ENCODE peak calls at places on chromosomes 3 and 15, in ten cellular contexts. One of them, this sample, is unnamed.

GRCh38 chr15:72203507-72203837 is 5.9 kb upstream of the GRAMD2A start:
- DNase-seq in transverse colon: no peak
- DNase-seq in fibroblast of lung: peak
- DNase-seq in MCF 10A: peak
- DNase-seq in fibroblast of pulmonary artery: peak
- DNase-seq in mesothelial cell of epicardium: no peak
- DNase-seq in GM12878: no peak
- DNase-seq in heart left ventricle: peak
- DNase-seq in cardiac fibroblast: peak
- DNase-seq in BJ: peak
- DNase-seq in this sample: no peak

GRCh38 chr3:123104550-123104949 is 37.7 kb downstream of the PDIA5 start:
- DNase-seq in transverse colon: no peak
- DNase-seq in fibroblast of lung: peak
- DNase-seq in MCF 10A: peak
- DNase-seq in fibroblast of pulmonary artery: peak
- DNase-seq in mesothelial cell of epicardium: no peak
- DNase-seq in GM12878: no peak
- DNase-seq in heart left ventricle: no peak
- DNase-seq in cardiac fibroblast: peak
- DNase-seq in BJ: peak
- DNase-seq in this sample: no peak

GRCh38 chr3:17518189-17519059 is 224.0 kb downstream of the TBC1D5 start:
- DNase-seq in transverse colon: no peak
- DNase-seq in fibroblast of lung: no peak
- DNase-seq in MCF 10A: no peak
- DNase-seq in fibroblast of pulmonary artery: no peak
- DNase-seq in mesothelial cell of epicardium: no peak
- DNase-seq in GM12878: no peak
- DNase-seq in heart left ventricle: peak
- DNase-seq in cardiac fibroblast: no peak
- DNase-seq in BJ: no peak
- DNase-seq in this sample: no peak

GRCh38 chr3:124730920-124731297 is 657 bp downstream of the UMPS start:
- DNase-seq in transverse colon: no peak
- DNase-seq in fibroblast of lung: no peak
- DNase-seq in MCF 10A: no peak
- DNase-seq in fibroblast of pulmonary artery: no peak
- DNase-seq in mesothelial cell of epicardium: no peak
- DNase-seq in GM12878: no peak
- DNase-seq in heart left ventricle: no peak
- DNase-seq in cardiac fibroblast: no peak
- DNase-seq in BJ: no peak
- DNase-seq in this sample: no peak

GRCh38 chr3:21643752-21644151 is 107.3 kb downstream of the ZNF385D start:
- DNase-seq in transverse colon: no peak
- DNase-seq in fibroblast of lung: no peak
- DNase-seq in MCF 10A: no peak
- DNase-seq in fibroblast of pulmonary artery: no peak
- DNase-seq in mesothelial cell of epicardium: no peak
- DNase-seq in GM12878: no peak
- DNase-seq in heart left ventricle: no peak
- DNase-seq in cardiac fibroblast: no peak
- DNase-seq in BJ: no peak
- DNase-seq in this sample: no peak

GRCh38 chr3:190517696-190518095 is 3.8 kb downstream of the IL1RAP start:
- DNase-seq in transverse colon: no peak
- DNase-seq in fibroblast of lung: peak
- DNase-seq in MCF 10A: peak
- DNase-seq in fibroblast of pulmonary artery: peak
- DNase-seq in mesothelial cell of epicardium: no peak
- DNase-seq in GM12878: no peak
- DNase-seq in heart left ventricle: no peak
- DNase-seq in cardiac fibroblast: peak
- DNase-seq in BJ: no peak
- DNase-seq in this sample: no peak

GRCh38 chr3:30672959-30673358 is 66.6 kb downstream of the TGFBR2 start:
- DNase-seq in transverse colon: no peak
- DNase-seq in fibroblast of lung: no peak
- DNase-seq in MCF 10A: no peak
- DNase-seq in fibroblast of pulmonary artery: peak
- DNase-seq in mesothelial cell of epicardium: no peak
- DNase-seq in GM12878: no peak
- DNase-seq in heart left ventricle: no peak
- DNase-seq in cardiac fibroblast: peak
- DNase-seq in BJ: no peak
- DNase-seq in this sample: no peak

GRCh38 chr15:27418729-27419128 is 447.7 kb downstream of the GABRG3 start:
- DNase-seq in transverse colon: no peak
- DNase-seq in fibroblast of lung: no peak
- DNase-seq in MCF 10A: no peak
- DNase-seq in fibroblast of pulmonary artery: no peak
- DNase-seq in mesothelial cell of epicardium: no peak
- DNase-seq in GM12878: no peak
- DNase-seq in heart left ventricle: no peak
- DNase-seq in cardiac fibroblast: no peak
- DNase-seq in BJ: no peak
- DNase-seq in this sample: no peak

GRCh38 chr3:187629711-187630110 is 40.5 kb downstream of the SST start:
- DNase-seq in transverse colon: no peak
- DNase-seq in fibroblast of lung: no peak
- DNase-seq in MCF 10A: peak
- DNase-seq in fibroblast of pulmonary artery: no peak
- DNase-seq in mesothelial cell of epicardium: no peak
- DNase-seq in GM12878: no peak
- DNase-seq in heart left ventricle: no peak
- DNase-seq in cardiac fibroblast: peak
- DNase-seq in BJ: peak
- DNase-seq in this sample: no peak

GRCh38 chr3:10601131-10601856 is 95.9 kb upstream of the ATP2B2 start:
- DNase-seq in transverse colon: no peak
- DNase-seq in fibroblast of lung: no peak
- DNase-seq in MCF 10A: no peak
- DNase-seq in fibroblast of pulmonary artery: no peak
- DNase-seq in mesothelial cell of epicardium: no peak
- DNase-seq in GM12878: no peak
- DNase-seq in heart left ventricle: no peak
- DNase-seq in cardiac fibroblast: no peak
- DNase-seq in BJ: no peak
- DNase-seq in this sample: no peak

GRCh38 chr3:189368384-189368783 is 196.6 kb downstream of the TPRG1 start:
- DNase-seq in transverse colon: no peak
- DNase-seq in fibroblast of lung: no peak
- DNase-seq in MCF 10A: no peak
- DNase-seq in fibroblast of pulmonary artery: no peak
- DNase-seq in mesothelial cell of epicardium: no peak
- DNase-seq in GM12878: no peak
- DNase-seq in heart left ventricle: no peak
- DNase-seq in cardiac fibroblast: no peak
- DNase-seq in BJ: no peak
- DNase-seq in this sample: no peak

DNA sequence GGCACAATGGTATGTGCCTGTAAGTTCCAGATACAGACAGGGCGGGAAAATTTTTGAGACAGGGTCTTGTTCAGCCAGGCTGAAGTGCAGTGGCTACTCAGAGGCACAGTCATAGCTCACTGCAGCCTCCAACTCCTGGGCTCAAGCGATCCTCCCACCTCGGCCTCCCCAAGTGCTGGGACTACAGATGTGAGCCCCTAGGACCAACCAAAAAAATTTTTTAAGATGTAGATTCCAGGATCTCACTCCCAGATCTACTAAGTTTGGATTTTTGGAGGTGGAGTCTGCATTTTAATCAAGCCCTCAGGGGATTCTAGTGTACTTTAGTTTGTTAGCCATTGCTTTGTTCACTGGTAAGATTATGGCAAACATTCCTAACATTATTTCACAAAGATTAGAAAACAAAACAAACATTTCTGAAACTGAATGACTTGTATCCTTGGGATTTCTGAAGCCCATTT is 2.7 kb downstream of the LIPH start:
- DNase-seq in transverse colon: no peak
- DNase-seq in fibroblast of lung: no peak
- DNase-seq in MCF 10A: peak
- DNase-seq in fibroblast of pulmonary artery: peak
- DNase-seq in mesothelial cell of epicardium: no peak
- DNase-seq in GM12878: no peak
- DNase-seq in heart left ventricle: no peak
- DNase-seq in cardiac fibroblast: peak
- DNase-seq in BJ: no peak
- DNase-seq in this sample: no peak
- TF ChIP-seq CTCF in transverse colon: no peak
- TF ChIP-seq CTCF in fibroblast of lung: no peak
- TF ChIP-seq CTCF in MCF 10A: no peak
- TF ChIP-seq CTCF in fibroblast of pulmonary artery: no peak
- TF ChIP-seq CTCF in mesothelial cell of epicardium: no peak
- TF ChIP-seq CTCF in GM12878: no peak
- TF ChIP-seq CTCF in heart left ventricle: no peak
- TF ChIP-seq CTCF in cardiac fibroblast: no peak
- TF ChIP-seq CTCF in BJ: no peak
- TF ChIP-seq CTCF in this sample: no peak

GRCh38 chr3:167493240-167493639 is 19.4 kb upstream of the SERPINI2 start:
- DNase-seq in transverse colon: no peak
- DNase-seq in fibroblast of lung: no peak
- DNase-seq in MCF 10A: peak
- DNase-seq in fibroblast of pulmonary artery: no peak
- DNase-seq in mesothelial cell of epicardium: no peak
- DNase-seq in GM12878: no peak
- DNase-seq in heart left ventricle: no peak
- DNase-seq in cardiac fibroblast: no peak
- DNase-seq in BJ: no peak
- DNase-seq in this sample: no peak
- TF ChIP-seq CTCF in transverse colon: no peak
- TF ChIP-seq CTCF in fibroblast of lung: no peak
- TF ChIP-seq CTCF in MCF 10A: peak
- TF ChIP-seq CTCF in fibroblast of pulmonary artery: peak
- TF ChIP-seq CTCF in mesothelial cell of epicardium: peak
- TF ChIP-seq CTCF in GM12878: peak
- TF ChIP-seq CTCF in heart left ventricle: peak
- TF ChIP-seq CTCF in cardiac fibroblast: no peak
- TF ChIP-seq CTCF in BJ: no peak
- TF ChIP-seq CTCF in this sample: no peak

GRCh38 chr15:33292718-33293307 is 18.0 kb upstream of the RYR3 start:
- DNase-seq in transverse colon: peak
- DNase-seq in fibroblast of lung: peak
- DNase-seq in MCF 10A: peak
- DNase-seq in fibroblast of pulmonary artery: peak
- DNase-seq in mesothelial cell of epicardium: peak
- DNase-seq in GM12878: no peak
- DNase-seq in heart left ventricle: no peak
- DNase-seq in cardiac fibroblast: peak
- DNase-seq in BJ: no peak
- DNase-seq in this sample: no peak
- TF ChIP-seq CTCF in transverse colon: peak
- TF ChIP-seq CTCF in fibroblast of lung: peak
- TF ChIP-seq CTCF in MCF 10A: peak
- TF ChIP-seq CTCF in fibroblast of pulmonary artery: peak
- TF ChIP-seq CTCF in mesothelial cell of epicardium: peak
- TF ChIP-seq CTCF in GM12878: peak
- TF ChIP-seq CTCF in heart left ventricle: peak
- TF ChIP-seq CTCF in cardiac fibroblast: peak
- TF ChIP-seq CTCF in BJ: peak
- TF ChIP-seq CTCF in this sample: no peak

DNA sequence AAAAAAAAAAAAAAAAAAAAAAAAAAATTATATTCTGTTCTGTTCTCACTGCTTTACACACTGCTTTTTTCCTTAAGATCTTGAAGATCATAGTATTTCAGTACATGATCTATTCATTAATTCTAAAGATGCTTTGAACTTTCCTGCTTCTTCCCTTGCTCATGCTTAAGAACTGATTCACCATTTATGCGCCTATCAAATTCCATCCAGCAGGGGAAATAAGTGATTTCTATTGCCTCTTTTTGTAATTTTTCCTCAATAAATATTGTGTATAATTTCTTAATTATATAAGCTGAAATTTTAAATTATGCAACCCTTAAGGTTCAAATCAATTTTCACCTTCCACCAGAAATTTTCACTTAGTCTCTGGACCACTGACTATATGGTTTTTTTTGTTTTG is 10.6 kb downstream of the DENND6A start:
- DNase-seq in transverse colon: no peak
- DNase-seq in fibroblast of lung: peak
- DNase-seq in MCF 10A: peak
- DNase-seq in fibroblast of pulmonary artery: peak
- DNase-seq in mesothelial cell of epicardium: no peak
- DNase-seq in GM12878: no peak
- DNase-seq in heart left ventricle: no peak
- DNase-seq in cardiac fibroblast: peak
- DNase-seq in BJ: no peak
- DNase-seq in this sample: no peak
- TF ChIP-seq CTCF in transverse colon: no peak
- TF ChIP-seq CTCF in fibroblast of lung: no peak
- TF ChIP-seq CTCF in MCF 10A: no peak
- TF ChIP-seq CTCF in fibroblast of pulmonary artery: peak
- TF ChIP-seq CTCF in mesothelial cell of epicardium: peak
- TF ChIP-seq CTCF in GM12878: no peak
- TF ChIP-seq CTCF in heart left ventricle: no peak
- TF ChIP-seq CTCF in cardiac fibroblast: peak
- TF ChIP-seq CTCF in BJ: peak
- TF ChIP-seq CTCF in this sample: no peak

GRCh38 chr3:83230841-83231240 is 1469.4 kb upstream of the GBE1 start:
- DNase-seq in transverse colon: no peak
- DNase-seq in fibroblast of lung: no peak
- DNase-seq in MCF 10A: no peak
- DNase-seq in fibroblast of pulmonary artery: no peak
- DNase-seq in mesothelial cell of epicardium: no peak
- DNase-seq in GM12878: no peak
- DNase-seq in heart left ventricle: no peak
- DNase-seq in cardiac fibroblast: no peak
- DNase-seq in BJ: no peak
- DNase-seq in this sample: no peak

GRCh38 chr3:83235180-83235814 is 1473.9 kb upstream of the GBE1 start:
- DNase-seq in transverse colon: no peak
- DNase-seq in fibroblast of lung: no peak
- DNase-seq in MCF 10A: no peak
- DNase-seq in fibroblast of pulmonary artery: no peak
- DNase-seq in mesothelial cell of epicardium: no peak
- DNase-seq in GM12878: no peak
- DNase-seq in heart left ventricle: no peak
- DNase-seq in cardiac fibroblast: no peak
- DNase-seq in BJ: no peak
- DNase-seq in this sample: no peak

GRCh38 chr3:83230376-83230775 is 1468.9 kb upstream of the GBE1 start:
- DNase-seq in transverse colon: no peak
- DNase-seq in fibroblast of lung: no peak
- DNase-seq in MCF 10A: no peak
- DNase-seq in fibroblast of pulmonary artery: no peak
- DNase-seq in mesothelial cell of epicardium: no peak
- DNase-seq in GM12878: no peak
- DNase-seq in heart left ventricle: no peak
- DNase-seq in cardiac fibroblast: no peak
- DNase-seq in BJ: no peak
- DNase-seq in this sample: no peak

DNA sequence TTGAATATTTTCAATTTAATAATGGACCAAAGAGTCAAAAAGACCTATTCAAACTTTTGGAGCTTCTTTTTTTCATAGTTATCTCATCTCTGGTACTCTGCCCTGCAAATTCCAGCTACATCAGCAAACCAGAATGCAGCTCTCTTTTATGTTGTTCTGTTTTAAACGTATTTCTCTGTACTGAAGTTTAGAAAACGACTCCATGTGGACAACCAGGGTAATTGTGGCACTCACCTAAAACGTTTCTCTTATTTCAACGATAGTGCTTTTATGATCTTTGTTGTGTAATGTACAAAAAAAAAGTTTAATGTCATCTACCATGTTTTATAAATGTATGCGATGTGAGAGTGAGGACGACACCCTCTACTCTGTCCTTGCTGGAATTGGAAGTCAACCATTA is 1472.3 kb upstream of the GBE1 start:
- DNase-seq in transverse colon: no peak
- DNase-seq in fibroblast of lung: no peak
- DNase-seq in MCF 10A: no peak
- DNase-seq in fibroblast of pulmonary artery: no peak
- DNase-seq in mesothelial cell of epicardium: no peak
- DNase-seq in GM12878: no peak
- DNase-seq in heart left ventricle: no peak
- DNase-seq in cardiac fibroblast: no peak
- DNase-seq in BJ: no peak
- DNase-seq in this sample: no peak
- TF ChIP-seq CTCF in transverse colon: no peak
- TF ChIP-seq CTCF in fibroblast of lung: no peak
- TF ChIP-seq CTCF in MCF 10A: no peak
- TF ChIP-seq CTCF in fibroblast of pulmonary artery: no peak
- TF ChIP-seq CTCF in mesothelial cell of epicardium: no peak
- TF ChIP-seq CTCF in GM12878: no peak
- TF ChIP-seq CTCF in heart left ventricle: no peak
- TF ChIP-seq CTCF in cardiac fibroblast: no peak
- TF ChIP-seq CTCF in BJ: no peak
- TF ChIP-seq CTCF in this sample: no peak

This sample was measured in activated B cell treated with CpG ODN at 0.5 μM for 24 hours.